ENCODE peak calls at places on chromosome 14, in five cellular contexts. K is thoracic aorta; E is CD8-positive, alpha-beta T cell; Q is cardiac muscle cell; U is lower leg skin. S is an unnamed sample.

GRCh38 chr14:45135181-45135580 is 549 bp upstream of the FANCM start:
- DNase-seq in K (no peak), E (no peak), Q (peak), U (no peak), S (no peak)

GRCh38 chr14:81637639-81638038 is 104.0 kb upstream of the SEL1L start:
- DNase-seq in K (no peak), E (no peak), Q (peak), U (no peak), S (no peak)

GRCh38 chr14:104147346-104148125 is 9.1 kb downstream of the KIF26A start:
- DNase-seq in K (no peak), E (no peak), Q (no peak), U (no peak), S (no peak)

GRCh38 chr14:25400607-25401206 is 350.8 kb upstream of the STXBP6 start:
- DNase-seq in K (no peak), E (no peak), Q (peak), U (no peak), S (peak)

GRCh38 chr14:71022015-71022919 is 115.0 kb downstream of the PCNX1 start:
- DNase-seq in K (no peak), E (no peak), Q (no peak), U (no peak), S (no peak)

GRCh38 chr14:57317248-57317833 is 48.6 kb downstream of the AP5M1 start:
- DNase-seq in K (peak), E (peak), Q (peak), U (peak), S (peak)

GRCh38 chr14:22410497-22410896 is 178.5 kb downstream of the DAD1 start:
- DNase-seq in K (no peak), E (no peak), Q (no peak), U (no peak), S (no peak)

GRCh38 chr14:81247271-81247766 is 26.6 kb upstream of the GTF2A1 start:
- DNase-seq in K (no peak), E (no peak), Q (no peak), U (no peak), S (no peak)

GRCh38 chr14:58060077-58060476 is 91.9 kb downstream of the ARMH4 start:
- DNase-seq in K (no peak), E (no peak), Q (no peak), U (no peak), S (no peak)

GRCh38 chr14:59679872-59680271 is 103.3 kb upstream of the CCDC175 start:
- DNase-seq in K (peak), E (no peak), Q (peak), U (no peak), S (no peak)

GRCh38 chr14:94850332-94851211 is 80.7 kb upstream of the GSC start:
- DNase-seq in K (no peak), E (no peak), Q (no peak), U (no peak), S (no peak)

GRCh38 chr14:69207435-69208041 is 16.2 kb downstream of the EXD2 start:
- DNase-seq in K (no peak), E (no peak), Q (no peak), U (no peak), S (no peak)

GRCh38 chr14:100285021-100285912 is 21.0 kb downstream of the SLC25A29 start:
- DNase-seq in K (no peak), E (peak), Q (peak), U (peak), S (peak)

GRCh38 chr14:96084796-96085195 is 45.6 kb downstream of the C14orf132 start:
- DNase-seq in K (no peak), E (no peak), Q (no peak), U (no peak), S (no peak)

GRCh38 chr14:38818555-38818954 is 284.5 kb downstream of the SEC23A start:
- DNase-seq in K (no peak), E (no peak), Q (no peak), U (no peak), S (no peak)

GRCh38 chr14:51431033-51431709 is 191.1 kb downstream of the TMX1 start:
- DNase-seq in K (no peak), E (no peak), Q (no peak), U (no peak), S (no peak)

GRCh38 chr14:67820428-67820881 is 876 bp downstream of the RAD51B start:
- DNase-seq in K (no peak), E (no peak), Q (no peak), U (no peak), S (no peak)

GRCh38 chr14:51319181-51319597 is 79.1 kb downstream of the TMX1 start:
- DNase-seq in K (no peak), E (no peak), Q (peak), U (no peak), S (no peak)

GRCh38 chr14:104993808-104994591 is 8.4 kb downstream of the CLBA1 start:
- DNase-seq in K (no peak), E (no peak), Q (no peak), U (no peak), S (no peak)

GRCh38 chr14:80850197-80850814 is 91.2 kb downstream of the CEP128 start:
- DNase-seq in K (no peak), E (no peak), Q (peak), U (no peak), S (peak)

GRCh38 chr14:80762829-80763228 is 178.7 kb downstream of the CEP128 start:
- DNase-seq in K (no peak), E (no peak), Q (no peak), U (no peak), S (no peak)

S was measured in SK-N-DZ.